ENCODE peak calls at places on chromosome 2, in ten cellular contexts. F is activated CD4-positive, alpha-beta memory T cell treated with anti-CD3 and anti-CD28 coated beads, Interleukin-2, amount 10 ng/mL, durations not matched to agents 7 days and 5 days; O is IMR-90; M is fibroblast of the aortic adventitia; N is NCI-H460; W is T-helper 2 cell; B is AG04449; G is NAMALWA; U is stimulated activated CD8-positive, alpha-beta memory T cell treated with anti-CD3 and anti-CD28 coated beads, Interleukin-15, amount 100 ng/mL, for 24 hours; Y is germinal center. T is an unnamed sample.

GRCh38 chr2:150247471-150247870 is 240.0 kb downstream of the RND3 start:
- DNase-seq in U (no peak), G (no peak), B (no peak), M (no peak), F (no peak), Y (no peak), O (no peak), W (no peak), N (no peak), T (no peak)

GRCh38 chr2:35973132-35973736 is 382.3 kb upstream of the CRIM1 start:
- DNase-seq in U (no peak), M (no peak), B (no peak), Y (no peak), W (no peak), N (peak), O (peak), F (no peak), G (peak), T (no peak)

GRCh38 chr2:205563646-205564045 is 118.7 kb upstream of the NRP2 start:
- DNase-seq in M (no peak), Y (peak), G (peak), W (no peak), N (peak), F (no peak), U (no peak), B (no peak), O (no peak), T (no peak)

GRCh38 chr2:240566203-240567136 is 1.8 kb upstream of the RNPEPL1 start:
- DNase-seq in G (peak), W (peak), B (no peak), M (peak), O (peak), U (peak), F (peak), Y (peak), N (peak), T (peak)

GRCh38 chr2:120647487-120647886 is 88.2 kb upstream of the GLI2 start:
- DNase-seq in F (no peak), B (peak), M (peak), W (no peak), U (no peak), G (no peak), N (no peak), Y (no peak), O (peak), T (no peak)

GRCh38 chr2:98568161-98568956 is 40.0 kb downstream of the COA5 start:
- DNase-seq in F (no peak), M (no peak), B (peak), O (peak), U (no peak), N (no peak), W (no peak), G (no peak), Y (no peak), T (no peak)

GRCh38 chr2:233404227-233404626 is 49.9 kb downstream of the DGKD start:
- DNase-seq in M (peak), F (peak), B (no peak), W (peak), G (peak), N (peak), Y (peak), O (peak), U (no peak), T (peak)

GRCh38 chr2:193836424-193836823 is 1641.7 kb upstream of the TMEFF2 start:
- DNase-seq in G (no peak), U (no peak), F (no peak), O (no peak), Y (no peak), W (no peak), M (no peak), N (no peak), B (no peak), T (no peak)

GRCh38 chr2:83578405-83578804 is 880.7 kb downstream of the SUCLG1 start:
- DNase-seq in B (no peak), M (no peak), Y (no peak), U (no peak), F (no peak), N (no peak), G (no peak), O (no peak), W (no peak), T (no peak)

GRCh38 chr2:231425811-231426703 is 30.5 kb downstream of the B3GNT7 start:
- DNase-seq in W (peak), B (no peak), O (no peak), M (no peak), Y (no peak), F (peak), G (no peak), U (no peak), N (peak), T (no peak)

GRCh38 chr2:236123716-236124115 is 44.5 kb downstream of the GBX2 start:
- DNase-seq in W (no peak), O (no peak), G (no peak), Y (no peak), M (no peak), U (no peak), F (no peak), B (no peak), N (no peak), T (no peak)

GRCh38 chr2:177489719-177490301 is 97.2 kb downstream of the AGPS start:
- DNase-seq in F (no peak), M (peak), W (no peak), G (peak), Y (peak), U (no peak), N (peak), O (peak), B (no peak), T (no peak)